ENCODE peak calls at places on chromosomes 6 and 20, in seven cellular contexts. K, A, O, N, P, F and H are unnamed samples.

GRCh38 chr6:19303381-19303780 is 533.8 kb upstream of the ID4 start:
- DNase-seq in P (no peak), N (no peak), O (no peak), K (no peak), F (no peak), A (no peak), H (peak; percentile 1)

GRCh38 chr20:62635852-62636251 is 6.5 kb upstream of the SLCO4A1 start:
- DNase-seq in O (no peak), P (no peak), K (no peak), A (peak; percentile 84), N (no peak), F (no peak), H (no peak)

GRCh38 chr20:10113746-10114145 is 79.0 kb downstream of the ANKEF1 start:
- DNase-seq in N (no peak), A (no peak), P (no peak), O (no peak), F (no peak), K (no peak), H (no peak)

GRCh38 chr6:155377061-155377460 is 62.8 kb upstream of the TFB1M start:
- DNase-seq in A (peak; percentile 88), P (no peak), N (no peak), F (no peak), K (no peak), O (no peak), H (no peak)

GRCh38 chr20:53001502-53002301 is 29.5 kb downstream of the TSHZ2 start:
- DNase-seq in K (peak; percentile 49), O (peak; percentile 3), F (no peak), A (no peak), P (no peak), N (no peak), H (no peak)

GRCh38 chr20:5191829-5192569 is 65.2 kb downstream of the CDS2 start:
- DNase-seq in O (peak; percentile 33), N (peak; percentile 48), P (peak; percentile 47), F (no peak), K (peak; percentile 48), A (peak; percentile 89), H (peak; percentile 44)

GRCh38 chr6:114135348-114136002 is 164.5 kb upstream of the HDAC2 start:
- DNase-seq in N (no peak), O (no peak), A (no peak), P (no peak), F (no peak), K (no peak), H (no peak)

GRCh38 chr20:61387204-61387958 is 135.3 kb downstream of the CDH4 start:
- DNase-seq in O (no peak), A (peak; percentile 94), K (no peak), P (no peak), F (peak; percentile 55), N (no peak), H (peak; percentile 43)

GRCh38 chr6:138724015-138724414 is 49.6 kb upstream of the CCDC28A start:
- DNase-seq in A (no peak), K (no peak), N (no peak), P (no peak), O (no peak), F (no peak), H (no peak)

GRCh38 chr6:157977176-157977804 is 4.4 kb upstream of the SYNJ2 start:
- DNase-seq in F (no peak), A (no peak), P (no peak), K (no peak), N (no peak), O (no peak), H (no peak)

GRCh38 chr6:75906871-75907270 is 157.8 kb downstream of the MYO6 start:
- DNase-seq in N (no peak), K (no peak), P (no peak), O (no peak), F (no peak), A (no peak), H (no peak)

GRCh38 chr6:2793491-2794151 is 28.4 kb downstream of the WRNIP1 start:
- DNase-seq in K (peak; percentile 18), A (no peak), N (no peak), P (no peak), O (no peak), F (no peak), H (no peak)

GRCh38 chr20:13771853-13772453 is 12.8 kb downstream of the ESF1 start:
- DNase-seq in A (no peak), O (no peak), K (peak; percentile 16), F (no peak), N (no peak), P (no peak), H (no peak)

GRCh38 chr6:53894086-53894485 is 99.3 kb downstream of the LRRC1 start:
- DNase-seq in O (no peak), P (no peak), N (no peak), F (no peak), A (no peak), K (no peak), H (peak; percentile 7)

DNA sequence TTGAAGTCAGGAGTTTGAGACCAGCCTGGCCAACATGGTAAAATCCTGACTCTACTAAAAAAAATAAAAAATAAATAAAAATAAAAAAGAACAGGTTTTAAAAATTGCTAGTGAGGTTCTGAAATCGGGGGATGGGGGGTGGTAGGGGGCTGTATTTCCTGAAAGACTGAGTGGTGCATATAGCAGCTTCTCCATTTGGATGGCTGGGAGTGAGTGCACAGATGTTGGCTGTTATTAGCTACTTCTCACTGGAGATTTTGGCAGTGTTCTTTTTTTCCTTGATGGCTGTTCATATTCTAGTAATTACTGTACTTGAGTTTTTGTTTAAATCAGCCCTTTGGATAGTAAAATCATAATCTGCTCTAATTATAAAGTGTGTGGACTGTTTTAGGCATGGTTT is 79.8 kb downstream of the RTN4IP1 start:
- DNase-seq in F (no peak), P (no peak), A (no peak), N (no peak), K (no peak), O (no peak), H (no peak)
- H3K27ac ChIP-seq in F (no peak overlapping the region), P (no peak overlapping the region), A (no peak overlapping the region), N (no peak overlapping the region), K (no peak overlapping the region), O (no peak overlapping the region), H (no peak overlapping the region)

GRCh38 chr20:33408716-33409654 is 7.7 kb upstream of the CDK5RAP1 start:
- DNase-seq in F (no peak), N (no peak), P (no peak), O (no peak), K (no peak), A (no peak), H (no peak)
- H3K27ac ChIP-seq in F (no peak overlapping the region), N (no peak overlapping the region), P (no peak overlapping the region), O (no peak overlapping the region), K (no peak overlapping the region), A (no peak overlapping the region), H (no peak overlapping the region)

GRCh38 chr6:149031545-149032317 is 284.9 kb downstream of the UST start:
- DNase-seq in P (peak; percentile 53), F (no peak), N (peak; percentile 64), K (no peak), A (peak; percentile 90), O (peak; percentile 18), H (no peak)

GRCh38 chr6:149032599-149033405 is 284.7 kb upstream of the TAB2 start:
- DNase-seq in P (peak; percentile 63), O (no peak), N (peak; percentile 64), K (no peak), A (peak; percentile 95), F (peak; percentile 30), H (no peak)

GRCh38 chr6:149032318-149032598 is 285.3 kb upstream of the TAB2 start:
- DNase-seq in F (no peak), A (no peak), O (no peak), N (no peak), P (no peak), K (no peak), H (no peak)

GRCh38 chr6:149035806-149036205 is 281.7 kb upstream of the TAB2 start:
- DNase-seq in P (no peak), F (no peak), O (no peak), A (no peak), N (no peak), K (no peak), H (no peak)

DNA sequence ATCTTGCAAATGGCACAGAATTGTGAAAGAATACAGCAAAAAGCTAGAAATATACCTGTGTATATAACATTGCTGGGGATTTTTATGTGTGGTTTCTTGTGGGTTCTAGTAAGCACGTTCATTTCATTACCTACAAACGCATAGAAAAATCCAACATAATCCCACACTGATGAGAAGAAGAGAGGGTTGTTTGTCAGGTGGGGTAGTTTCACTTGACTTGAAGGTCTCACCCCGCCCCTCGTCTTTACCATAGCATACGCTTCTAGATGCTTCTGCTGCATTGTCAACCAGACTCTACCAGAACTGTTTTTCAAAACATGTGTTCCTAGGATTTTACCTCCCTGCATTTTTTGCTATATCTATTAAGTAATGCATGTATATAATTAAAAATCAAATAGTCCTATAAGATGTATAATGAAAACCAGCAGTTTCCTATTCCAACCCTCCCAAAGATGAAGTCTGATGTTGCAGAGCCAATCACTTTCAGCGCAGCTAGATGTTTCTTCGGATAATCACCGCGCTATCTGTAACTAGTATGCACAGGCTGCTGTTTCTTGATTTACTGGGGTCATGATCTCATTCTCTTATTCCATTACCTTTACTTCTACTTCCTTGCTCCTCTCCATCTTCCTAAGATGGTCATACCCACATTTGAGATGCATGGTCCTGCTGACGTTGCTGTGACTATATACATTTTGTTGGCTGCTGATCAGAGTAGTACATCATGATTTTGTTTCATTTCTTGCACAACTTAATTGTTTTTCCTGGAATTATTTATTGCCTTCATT is 283.9 kb upstream of the TAB2 start:
- DNase-seq in O (no peak), P (no peak), N (no peak), A (no peak), F (no peak), K (no peak), H (no peak)
- H3K27ac ChIP-seq in O (no peak overlapping the region), P (no peak overlapping the region), N (peak overlapping the region; percentile 86), A (peak overlapping the region; percentile 98), F (peak overlapping the region; percentile 28), K (no peak overlapping the region), H (no peak overlapping the region)

DNA sequence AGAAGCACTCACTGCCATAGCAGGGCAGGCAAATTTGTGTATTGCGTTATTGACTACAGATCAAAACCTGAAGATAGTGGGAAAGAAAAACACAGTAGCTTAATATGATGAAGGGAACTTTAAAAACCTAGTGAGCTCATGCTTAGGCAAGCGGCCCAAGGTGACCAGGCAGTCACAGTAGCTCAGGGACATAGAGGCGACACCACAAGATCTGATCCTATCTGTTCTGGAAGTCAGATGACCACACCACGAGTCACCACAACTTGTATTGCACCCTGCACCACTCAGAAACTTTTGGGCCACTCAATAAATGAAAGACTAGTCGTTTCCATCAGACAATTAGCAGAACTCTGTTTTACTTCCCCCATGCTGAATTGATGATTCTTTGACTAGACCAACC is 4.9 kb downstream of the CLIC5 start:
- DNase-seq in F (no peak), K (no peak), A (no peak), O (no peak), P (no peak), N (no peak), H (no peak)
- H3K27ac ChIP-seq in F (no peak overlapping the region), K (no peak overlapping the region), A (no peak overlapping the region), O (peak overlapping the region; percentile 26), P (no peak overlapping the region), N (no peak overlapping the region), H (no peak overlapping the region)